ENCODE peak calls at places on chromosomes 3 and 15, in nine cellular contexts. C is heart right ventricle, J is activated T-cell treated with anti-CD3 and anti-CD28 coated beads for 1 hour, E is myocyte, M is dorsolateral prefrontal cortex, Q is glutamatergic neuron, O is GM20000, L is brain microvascular endothelial cell, K is stomach. P is an unnamed sample.

GRCh38 chr3:175956964-175957363 is 1097.8 kb downstream of the NAALADL2 start:
- DNase-seq in O (no peak), K (no peak), E (no peak), J (no peak), M (no peak), Q (no peak), C (no peak), L (no peak), P (no peak)

GRCh38 chr15:39597751-39598185 is 16.9 kb downstream of the THBS1 start:
- DNase-seq in C (no peak), K (no peak), O (no peak), L (no peak), M (no peak), E (peak; percentile 73), Q (no peak), J (no peak), P (no peak)

GRCh38 chr3:32603064-32603463 is 32.4 kb upstream of the DYNC1LI1 start:
- DNase-seq in K (peak; percentile 26), J (no peak), Q (no peak), E (no peak), O (no peak), C (no peak), L (no peak), M (no peak), P (no peak)

GRCh38 chr3:72376917-72377710 is 471.1 kb downstream of the SHQ1 start:
- DNase-seq in L (no peak), E (no peak), K (no peak), M (no peak), C (no peak), J (no peak), O (no peak), Q (no peak), P (no peak)

GRCh38 chr15:52436971-52437370 is 91.7 kb downstream of the MYO5A start:
- DNase-seq in E (no peak), Q (no peak), J (no peak), L (no peak), K (no peak), M (no peak), C (no peak), O (no peak), P (no peak)

GRCh38 chr15:80695911-80696651 is 971 bp downstream of the ABHD17C start:
- DNase-seq in C (peak; percentile 6), M (no peak), Q (no peak), L (no peak), K (peak; percentile 69), O (no peak), E (peak; percentile 31), J (no peak), P (no peak)

GRCh38 chr3:169020371-169020770 is 643.1 kb downstream of the MECOM start:
- DNase-seq in Q (no peak), M (no peak), O (no peak), K (no peak), J (no peak), E (no peak), L (no peak), C (no peak), P (no peak)

GRCh38 chr3:166191406-166191805 is 354.2 kb upstream of the BCHE start:
- DNase-seq in Q (no peak), K (no peak), M (no peak), E (no peak), J (no peak), C (no peak), O (no peak), L (no peak), P (no peak)

GRCh38 chr3:46378426-46378942 is 7.7 kb downstream of the CCR5 start:
- DNase-seq in O (peak; percentile 52), C (peak; percentile 57), M (peak; percentile 74), J (peak; percentile 51), Q (peak; percentile 79), L (peak; percentile 58), E (peak; percentile 76), K (peak; percentile 68), P (no peak)

GRCh38 chr3:58639001-58639400 is 27.6 kb downstream of the FAM3D start:
- DNase-seq in O (no peak), E (no peak), L (no peak), J (no peak), M (no peak), C (no peak), K (no peak), Q (no peak), P (no peak)

GRCh38 chr3:49910409-49911123 is 6.9 kb upstream of the MST1R start:
- DNase-seq in E (no peak), L (no peak), Q (peak; percentile 55), J (no peak), C (no peak), K (no peak), M (no peak), O (no peak), P (no peak)

GRCh38 chr3:58291671-58292338 is 14.2 kb upstream of the RPP14 start:
- DNase-seq in Q (no peak), L (no peak), O (no peak), J (no peak), K (no peak), M (no peak), C (no peak), E (no peak), P (no peak)

GRCh38 chr3:159733194-159733860 is 255.3 kb upstream of the IL12A start:
- DNase-seq in C (no peak), M (no peak), J (no peak), E (peak; percentile 61), K (no peak), L (peak; percentile 45), O (no peak), Q (no peak), P (no peak)

GRCh38 chr15:67765706-67766105 is 59.6 kb upstream of the SKOR1 start:
- DNase-seq in J (no peak), Q (no peak), C (no peak), E (no peak), K (no peak), O (no peak), L (no peak), M (no peak), P (no peak)

GRCh38 chr3:25386686-25387271 is 41.3 kb upstream of the RARB start:
- DNase-seq in E (no peak), Q (no peak), C (no peak), K (no peak), J (no peak), M (no peak), O (no peak), L (no peak), P (no peak)

GRCh38 chr15:101240364-101240763 is 11.5 kb downstream of the CHSY1 start:
- DNase-seq in C (no peak), E (peak; percentile 40), K (no peak), O (no peak), M (no peak), J (no peak), L (no peak), Q (no peak), P (no peak)

GRCh38 chr15:50044406-50044805 is 74.6 kb downstream of the ATP8B4 start:
- DNase-seq in K (no peak), O (no peak), L (no peak), Q (no peak), E (peak; percentile 76), M (no peak), C (no peak), J (no peak), P (no peak)

GRCh38 chr3:181794036-181794790 is 82.5 kb downstream of the SOX2 start:
- DNase-seq in E (no peak), K (no peak), M (no peak), J (no peak), Q (no peak), L (no peak), O (no peak), C (no peak), P (no peak)

GRCh38 chr15:40695469-40695910 is 516 bp downstream of the RAD51 start:
- DNase-seq in O (peak; percentile 59), K (no peak), Q (no peak), J (no peak), L (no peak), M (no peak), C (no peak), E (peak; percentile 12), P (no peak)

GRCh38 chr15:85312925-85313324 is 67.5 kb upstream of the AKAP13 start:
- DNase-seq in Q (no peak), M (no peak), L (peak; percentile 75), E (no peak), K (no peak), J (no peak), O (no peak), C (no peak), P (no peak)

GRCh38 chr15:28933710-28934445 is 48.1 kb downstream of the APBA2 start:
- DNase-seq in J (no peak), L (no peak), E (no peak), Q (no peak), K (no peak), C (no peak), M (peak; percentile 38), O (no peak), P (no peak)

GRCh38 chr3:23805881-23806321 is at the start of gene UBE2E1:
- DNase-seq in E (peak; percentile 75), K (peak; percentile 73), M (peak; percentile 73), C (peak; percentile 79), Q (peak; percentile 68), J (peak; percentile 54), O (peak; percentile 91), L (peak; percentile 60), P (peak; percentile 84)

GRCh38 chr15:68699124-68699880 is 120.5 kb downstream of the CORO2B start:
- DNase-seq in L (no peak), K (no peak), M (no peak), J (no peak), C (no peak), O (no peak), E (peak; percentile 26), Q (no peak), P (no peak)

GRCh38 chr15:56886450-56886856 is 32.0 kb upstream of the TCF12 start:
- DNase-seq in L (peak; percentile 2), C (no peak), J (no peak), Q (no peak), M (no peak), O (no peak), E (no peak), K (no peak), P (no peak)

GRCh38 chr3:181561130-181561529 is 150.6 kb upstream of the SOX2 start:
- DNase-seq in M (no peak), C (no peak), O (no peak), K (no peak), L (no peak), Q (no peak), E (no peak), J (no peak), P (no peak)

GRCh38 chr3:47016934-47017435 is 37.5 kb downstream of the NBEAL2 start:
- DNase-seq in E (peak; percentile 83), C (no peak), L (peak; percentile 88), O (peak; percentile 49), K (no peak), Q (no peak), M (no peak), J (no peak), P (no peak)

GRCh38 chr15:58260186-58260910 is 122.2 kb downstream of the AQP9 start:
- DNase-seq in J (no peak), O (no peak), Q (no peak), L (no peak), M (no peak), E (peak; percentile 58), C (no peak), K (no peak), P (no peak)

GRCh38 chr3:141485578-141486415 is 1.0 kb upstream of the RASA2 start:
- DNase-seq in Q (no peak), O (no peak), M (no peak), J (no peak), K (no peak), L (peak; percentile 47), E (peak; percentile 13), C (no peak), P (no peak)

GRCh38 chr15:73932381-73933191 is 6.3 kb downstream of the LOXL1 start:
- DNase-seq in Q (no peak), E (no peak), K (no peak), O (no peak), M (no peak), J (no peak), C (no peak), L (peak; percentile 45), P (no peak)

GRCh38 chr3:35944915-35945710 is 305.8 kb downstream of the ARPP21 start:
- DNase-seq in Q (no peak), K (no peak), O (no peak), C (no peak), L (peak; percentile 44), M (no peak), E (peak; percentile 9), J (no peak), P (no peak)

GRCh38 chr3:190346541-190346940 is 24.3 kb upstream of the CLDN1 start:
- DNase-seq in L (no peak), C (no peak), Q (no peak), E (no peak), M (no peak), K (no peak), J (no peak), O (no peak), P (no peak)